ENCODE peak calls at places on chromosomes 1 and 21, in four cellular contexts. One of them, this sample, is unnamed. For H3K36me3, the result is how much of the 10 kb centered on the place peaks cover.

GRCh38 chr1:159953866-159954515 is at the start of gene SLAMF9:
- DNase-seq in mammary epithelial cell: peak
- DNase-seq in thyroid gland: no peak
- DNase-seq in IMR-90: peak
- DNase-seq in this sample: peak

GRCh38 chr1:183460596-183460995 is 11.7 kb upstream of the SMG7 start:
- DNase-seq in mammary epithelial cell: no peak
- DNase-seq in thyroid gland: no peak
- DNase-seq in IMR-90: no peak
- DNase-seq in this sample: no peak

GRCh38 chr1:217052196-217052595 is 329.0 kb upstream of the ESRRG start:
- DNase-seq in mammary epithelial cell: peak
- DNase-seq in thyroid gland: no peak
- DNase-seq in IMR-90: peak
- DNase-seq in this sample: peak

GRCh38 chr1:81114191-81114590 is 686.5 kb upstream of the ADGRL2 start:
- DNase-seq in mammary epithelial cell: no peak
- DNase-seq in thyroid gland: no peak
- DNase-seq in IMR-90: no peak
- DNase-seq in this sample: no peak

GRCh38 chr21:35764586-35764985 is 295.7 kb downstream of the SETD4 start:
- DNase-seq in mammary epithelial cell: peak
- DNase-seq in thyroid gland: no peak
- DNase-seq in IMR-90: no peak
- DNase-seq in this sample: peak

GRCh38 chr1:48817505-48818114 is 40.9 kb upstream of the BEND5 start:
- DNase-seq in mammary epithelial cell: peak
- DNase-seq in thyroid gland: peak
- DNase-seq in IMR-90: peak
- DNase-seq in this sample: peak

GRCh38 chr1:226424228-226425003 is 16.5 kb upstream of the PARP1 start:
- DNase-seq in mammary epithelial cell: peak
- DNase-seq in thyroid gland: no peak
- DNase-seq in IMR-90: peak
- DNase-seq in this sample: peak

GRCh38 chr1:212699104-212699838 is 369 bp downstream of the BATF3 start:
- DNase-seq in mammary epithelial cell: no peak
- DNase-seq in thyroid gland: peak
- DNase-seq in IMR-90: peak
- DNase-seq in this sample: no peak

GRCh38 chr21:40615503-40616376 is 231.2 kb downstream of the DSCAM start:
- DNase-seq in mammary epithelial cell: peak
- DNase-seq in thyroid gland: no peak
- DNase-seq in IMR-90: no peak
- DNase-seq in this sample: peak

GRCh38 chr1:22143586-22144033 is 713 bp upstream of the WNT4 start:
- DNase-seq in mammary epithelial cell: no peak
- DNase-seq in thyroid gland: no peak
- DNase-seq in IMR-90: no peak
- DNase-seq in this sample: no peak
- H3K4me3 ChIP-seq in mammary epithelial cell: peak
- H3K4me3 ChIP-seq in thyroid gland: no peak
- H3K4me3 ChIP-seq in IMR-90: no peak
- H3K4me3 ChIP-seq in this sample: peak

DNA sequence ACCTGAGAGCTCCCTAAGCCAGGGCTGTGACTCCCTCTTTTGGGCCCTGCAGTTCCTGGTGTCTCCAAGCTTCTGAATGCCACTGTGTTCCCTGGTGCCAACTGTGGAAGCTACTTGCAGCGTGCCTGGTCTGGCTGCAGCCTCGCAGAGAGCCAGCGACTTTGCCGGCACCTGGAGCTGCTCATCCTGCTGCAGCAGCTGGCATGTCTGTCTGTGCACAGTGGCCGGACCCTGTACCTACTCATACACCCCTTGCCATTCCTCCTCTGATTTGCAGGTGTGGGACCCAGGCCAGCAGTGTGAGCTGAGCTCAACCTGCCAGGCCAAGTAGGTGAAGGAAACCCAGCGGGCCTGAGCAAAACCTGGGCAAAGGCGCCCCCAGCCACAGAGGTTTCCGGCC is 12.3 kb upstream of the AADACL4 start:
- DNase-seq in mammary epithelial cell: no peak
- DNase-seq in thyroid gland: no peak
- DNase-seq in IMR-90: no peak
- DNase-seq in this sample: no peak
- H3K36me3 ChIP-seq in mammary epithelial cell: under half
- H3K36me3 ChIP-seq in thyroid gland: under half
- H3K36me3 ChIP-seq in IMR-90: under half
- H3K36me3 ChIP-seq in this sample: under half

DNA sequence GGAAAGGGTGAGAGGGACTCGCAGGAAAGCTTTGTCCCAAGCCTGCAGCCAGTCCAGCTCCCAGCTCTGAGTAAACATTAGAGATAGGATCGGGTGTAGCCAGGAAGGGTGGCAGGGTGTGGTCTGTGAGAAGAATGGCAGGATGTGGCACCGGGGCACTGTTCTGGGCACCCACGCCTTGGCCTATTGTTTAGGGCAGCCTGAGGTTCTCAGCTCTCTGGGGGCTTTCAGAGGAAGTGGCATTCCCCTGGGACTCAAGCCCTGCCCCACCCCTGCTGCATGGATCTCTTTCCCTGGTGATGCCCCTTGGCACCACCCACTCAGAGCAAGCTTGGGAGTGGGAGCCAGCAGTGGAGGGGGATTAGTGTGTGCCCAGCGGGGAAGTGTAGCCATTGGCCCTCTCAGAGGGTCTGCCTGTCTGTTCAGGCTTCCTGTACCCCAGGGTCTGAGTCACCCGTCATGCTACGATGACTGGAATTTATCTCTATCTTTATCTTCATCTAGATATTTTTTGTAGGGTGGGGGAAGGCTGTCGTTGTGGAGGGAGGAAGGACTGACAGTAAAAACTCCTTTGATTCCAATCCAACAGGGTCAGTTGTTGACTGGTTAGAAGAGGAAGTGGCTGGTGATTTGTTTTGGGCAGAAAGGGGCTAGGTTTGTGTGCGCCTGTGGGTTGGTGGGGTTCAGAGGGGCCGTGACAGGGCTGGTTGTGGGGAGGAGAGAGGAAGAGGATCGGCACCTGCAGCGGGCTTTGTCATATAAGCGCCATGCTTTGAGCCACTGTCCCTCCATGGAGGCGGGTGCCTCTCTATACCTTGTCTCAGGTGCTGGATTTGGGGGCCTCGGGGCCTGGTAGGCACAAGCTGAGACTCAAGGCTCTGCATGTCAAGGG is 31.7 kb downstream of the SOX13 start:
- DNase-seq in mammary epithelial cell: peak
- DNase-seq in thyroid gland: no peak
- DNase-seq in IMR-90: no peak
- DNase-seq in this sample: peak
- H3K4me3 ChIP-seq in mammary epithelial cell: no peak
- H3K4me3 ChIP-seq in thyroid gland: no peak
- H3K4me3 ChIP-seq in IMR-90: no peak
- H3K4me3 ChIP-seq in this sample: no peak

GRCh38 chr1:223088713-223089240 is 54.3 kb downstream of the TLR5 start:
- DNase-seq in mammary epithelial cell: no peak
- DNase-seq in thyroid gland: no peak
- DNase-seq in IMR-90: no peak
- DNase-seq in this sample: no peak
- H3K36me3 ChIP-seq in mammary epithelial cell: under half
- H3K36me3 ChIP-seq in thyroid gland: under half
- H3K36me3 ChIP-seq in IMR-90: under half
- H3K36me3 ChIP-seq in this sample: under half

DNA sequence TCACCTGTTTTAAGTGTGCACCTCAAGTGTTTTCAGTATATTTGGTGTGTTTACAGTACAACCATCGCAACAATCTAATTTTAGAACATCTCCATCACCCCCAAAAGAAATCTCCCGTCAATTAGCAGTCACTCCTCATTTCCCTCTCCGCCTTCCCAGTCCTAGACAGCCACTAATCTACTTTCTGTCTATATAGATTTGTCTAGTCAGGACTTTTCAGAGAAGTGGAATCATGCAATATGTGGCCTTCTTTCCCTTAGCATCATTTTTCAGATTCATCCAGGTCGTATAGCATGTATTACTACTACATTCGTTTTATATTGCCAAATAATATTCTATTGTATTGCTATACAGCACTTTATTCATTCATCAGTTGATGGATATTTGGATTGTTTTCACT is 1.7 kb upstream of the SHE start:
- DNase-seq in mammary epithelial cell: no peak
- DNase-seq in thyroid gland: no peak
- DNase-seq in IMR-90: no peak
- DNase-seq in this sample: no peak
- H3K4me3 ChIP-seq in mammary epithelial cell: no peak
- H3K4me3 ChIP-seq in thyroid gland: no peak
- H3K4me3 ChIP-seq in IMR-90: no peak
- H3K4me3 ChIP-seq in this sample: no peak

DNA sequence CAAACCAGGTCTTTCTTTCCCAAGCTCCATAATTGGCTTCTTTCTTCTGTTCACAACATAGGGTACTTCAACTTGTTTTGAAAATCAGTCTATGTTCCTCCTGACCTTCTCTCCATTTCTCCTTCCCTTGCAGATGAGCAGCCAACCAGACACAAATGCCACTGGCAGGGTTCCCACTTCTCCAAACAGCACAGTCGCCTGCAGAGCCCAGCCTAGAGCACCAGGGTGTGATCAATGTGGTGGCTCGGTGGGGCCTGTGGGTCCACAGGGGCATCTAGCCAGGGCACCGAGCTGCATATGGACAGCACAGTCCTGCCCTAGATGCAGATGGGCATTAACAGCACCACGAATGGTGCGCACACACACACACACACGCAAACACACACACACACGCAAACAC is 112.8 kb downstream of the NPHP4 start:
- DNase-seq in mammary epithelial cell: no peak
- DNase-seq in thyroid gland: no peak
- DNase-seq in IMR-90: no peak
- DNase-seq in this sample: no peak
- H3K36me3 ChIP-seq in mammary epithelial cell: under half
- H3K36me3 ChIP-seq in thyroid gland: under half
- H3K36me3 ChIP-seq in IMR-90: under half
- H3K36me3 ChIP-seq in this sample: under half

GRCh38 chr1:171486048-171486519 is 754 bp downstream of the PRRC2C start:
- DNase-seq in mammary epithelial cell: peak
- DNase-seq in thyroid gland: peak
- DNase-seq in IMR-90: peak
- DNase-seq in this sample: peak

GRCh38 chr1:171488190-171488929 is 3.0 kb downstream of the PRRC2C start:
- DNase-seq in mammary epithelial cell: peak
- DNase-seq in thyroid gland: no peak
- DNase-seq in IMR-90: no peak
- DNase-seq in this sample: peak

GRCh38 chr1:171485375-171486047 is at the start of gene PRRC2C:
- DNase-seq in mammary epithelial cell: peak
- DNase-seq in thyroid gland: peak
- DNase-seq in IMR-90: peak
- DNase-seq in this sample: peak

GRCh38 chr1:171484760-171485374 is 463 bp upstream of the PRRC2C start:
- DNase-seq in mammary epithelial cell: no peak
- DNase-seq in thyroid gland: no peak
- DNase-seq in IMR-90: no peak
- DNase-seq in this sample: no peak

GRCh38 chr1:171487038-171487437 is 1.7 kb downstream of the PRRC2C start:
- DNase-seq in mammary epithelial cell: no peak
- DNase-seq in thyroid gland: no peak
- DNase-seq in IMR-90: no peak
- DNase-seq in this sample: no peak
- H3K4me3 ChIP-seq in mammary epithelial cell: peak
- H3K4me3 ChIP-seq in thyroid gland: no peak
- H3K4me3 ChIP-seq in IMR-90: peak
- H3K4me3 ChIP-seq in this sample: peak

This sample was measured in bronchial epithelial cell.